ENCODE peak calls at places on chromosome 11, in nine cellular contexts. D, W, Y, H, S, J, L, Q and E are unnamed samples.

GRCh38 chr11:115444542-115444941 is 59.7 kb downstream of the CADM1 start:
- DNase-seq in Q (no peak), H (no peak), L (no peak), W (no peak), S (no peak), Y (no peak), D (no peak), J (no peak), E (no peak)

GRCh38 chr11:121723261-121723741 is 270.5 kb upstream of the SORL1-AS1 start:
- DNase-seq in L (no peak), H (peak), S (peak), D (no peak), J (no peak), Y (peak), W (no peak), Q (peak), E (no peak)

GRCh38 chr11:117471776-117472175 is 144.1 kb downstream of the CEP164 start:
- DNase-seq in L (no peak), D (no peak), W (no peak), J (no peak), H (no peak), Y (no peak), Q (no peak), S (no peak), E (no peak)

GRCh38 chr11:1401656-1402221 is 12.0 kb downstream of the BRSK2 start:
- DNase-seq in L (peak), S (peak), D (peak), J (no peak), H (no peak), Q (peak), Y (peak), W (no peak), E (peak)

GRCh38 chr11:6505577-6506240 is 8.6 kb downstream of the DNHD1 start:
- DNase-seq in Q (peak), W (no peak), J (no peak), L (no peak), H (no peak), D (no peak), Y (peak), S (no peak), E (no peak)

GRCh38 chr11:122717264-122717867 is 61.8 kb downstream of the UBASH3B start:
- DNase-seq in H (no peak), J (peak), L (peak), Q (no peak), D (no peak), S (peak), Y (no peak), W (no peak), E (no peak)

GRCh38 chr11:73496134-73496533 is 101.8 kb downstream of the FAM168A start:
- DNase-seq in L (no peak), H (no peak), W (no peak), Q (no peak), J (no peak), Y (no peak), S (no peak), D (no peak), E (no peak)

GRCh38 chr11:110716361-110716760 is 4.1 kb upstream of the ARHGAP20 start:
- DNase-seq in Y (no peak), W (no peak), D (no peak), Q (peak), L (no peak), H (no peak), J (no peak), S (no peak), E (no peak)

GRCh38 chr11:44634401-44635281 is 69.2 kb downstream of the CD82 start:
- DNase-seq in S (peak), H (peak), L (peak), J (no peak), W (no peak), D (peak), Q (peak), Y (peak), E (peak)

GRCh38 chr11:31050061-31050790 is 319.3 kb downstream of the DCDC1 start:
- DNase-seq in J (no peak), S (no peak), H (no peak), Y (no peak), Q (no peak), W (no peak), L (peak), D (no peak), E (no peak)

GRCh38 chr11:134791102-134791501 is 379.1 kb upstream of the B3GAT1 start:
- DNase-seq in Q (no peak), S (no peak), W (no peak), D (no peak), Y (no peak), L (no peak), J (no peak), H (no peak), E (no peak)

GRCh38 chr11:76209956-76210885 is 3.9 kb upstream of the WNT11 start:
- DNase-seq in D (peak), L (peak), Q (peak), S (no peak), W (no peak), J (peak), Y (no peak), H (peak), E (peak)

GRCh38 chr11:128735935-128736610 is 42.2 kb downstream of the FLI1 start:
- DNase-seq in Y (no peak), L (no peak), J (no peak), W (no peak), H (no peak), D (no peak), Q (no peak), S (no peak), E (no peak)

GRCh38 chr11:114074546-114075342 is 15.2 kb downstream of the ZBTB16 start:
- DNase-seq in J (no peak), Y (no peak), W (no peak), L (no peak), S (no peak), D (no peak), H (peak), Q (no peak), E (no peak)

GRCh38 chr11:73393011-73393380 is 16.8 kb downstream of the RELT start:
- DNase-seq in Q (no peak), H (no peak), D (no peak), W (no peak), J (no peak), L (no peak), S (no peak), Y (no peak), E (no peak)

GRCh38 chr11:40387240-40387980 is 1072.0 kb downstream of the LRRC4C start:
- DNase-seq in J (no peak), H (no peak), Q (no peak), W (no peak), Y (no peak), S (no peak), D (no peak), L (no peak), E (no peak)

GRCh38 chr11:74611369-74611861 is 19.0 kb downstream of the POLD3 start:
- DNase-seq in W (no peak), S (no peak), Q (peak), H (no peak), D (no peak), L (no peak), J (no peak), Y (peak), E (no peak)

GRCh38 chr11:14854057-14854456 is 38.0 kb downstream of the CYP2R1 start:
- DNase-seq in Q (no peak), S (no peak), Y (no peak), L (no peak), H (no peak), W (no peak), J (no peak), D (no peak), E (no peak)

GRCh38 chr11:66051371-66051765 is 796 bp upstream of the SF3B2 start:
- DNase-seq in H (no peak), J (no peak), L (no peak), Q (no peak), S (no peak), D (no peak), W (no peak), Y (no peak), E (no peak)